ENCODE peak calls at places on chromosomes 12 and 14, in ten cellular contexts. One of them, this sample, is unnamed.
A peak's percentile ranks its signal among the peaks of the same experiment; 100 is the strongest.

GRCh38 chr14:98955036-98955740 is 316.8 kb downstream of the BCL11B start:
- DNase-seq in heart right ventricle: no peak
- DNase-seq in ovary: no peak
- DNase-seq in A549: no peak
- DNase-seq in AG04450: no peak
- DNase-seq in CD4-positive, alpha-beta T cell: no peak
- DNase-seq in adrenal gland: no peak
- DNase-seq in thoracic aorta: no peak
- DNase-seq in foreskin keratinocyte: no peak
- DNase-seq in spleen: no peak
- DNase-seq in this sample: no peak

GRCh38 chr12:83865431-83865830 is 1047.2 kb downstream of the SLC6A15 start:
- DNase-seq in A549: no peak
- DNase-seq in foreskin keratinocyte: peak; percentile 31
- DNase-seq in thoracic aorta: no peak
- DNase-seq in CD4-positive, alpha-beta T cell: no peak
- DNase-seq in heart right ventricle: no peak
- DNase-seq in adrenal gland: no peak
- DNase-seq in spleen: no peak
- DNase-seq in ovary: no peak
- DNase-seq in AG04450: no peak
- DNase-seq in this sample: no peak

GRCh38 chr14:41343857-41344256 is 262.8 kb upstream of the LRFN5 start:
- DNase-seq in ovary: no peak
- DNase-seq in foreskin keratinocyte: no peak
- DNase-seq in heart right ventricle: no peak
- DNase-seq in AG04450: no peak
- DNase-seq in CD4-positive, alpha-beta T cell: no peak
- DNase-seq in adrenal gland: no peak
- DNase-seq in A549: no peak
- DNase-seq in thoracic aorta: no peak
- DNase-seq in spleen: no peak
- DNase-seq in this sample: no peak

GRCh38 chr12:80936642-80937390 is 918 bp downstream of the LIN7A start:
- DNase-seq in AG04450: no peak
- DNase-seq in CD4-positive, alpha-beta T cell: no peak
- DNase-seq in ovary: peak; percentile 54
- DNase-seq in spleen: peak; percentile 88
- DNase-seq in heart right ventricle: peak; percentile 27
- DNase-seq in foreskin keratinocyte: no peak
- DNase-seq in adrenal gland: peak; percentile 21
- DNase-seq in A549: peak; percentile 16
- DNase-seq in thoracic aorta: no peak
- DNase-seq in this sample: no peak

GRCh38 chr12:106583578-106584103 is 837 bp downstream of the RFX4 start:
- DNase-seq in ovary: no peak
- DNase-seq in spleen: no peak
- DNase-seq in CD4-positive, alpha-beta T cell: no peak
- DNase-seq in foreskin keratinocyte: no peak
- DNase-seq in thoracic aorta: no peak
- DNase-seq in A549: peak; percentile 19
- DNase-seq in AG04450: no peak
- DNase-seq in adrenal gland: no peak
- DNase-seq in heart right ventricle: no peak
- DNase-seq in this sample: no peak

GRCh38 chr14:59754256-59754655 is 116.3 kb downstream of the RTN1 start:
- DNase-seq in thoracic aorta: no peak
- DNase-seq in AG04450: no peak
- DNase-seq in CD4-positive, alpha-beta T cell: no peak
- DNase-seq in heart right ventricle: no peak
- DNase-seq in adrenal gland: no peak
- DNase-seq in spleen: no peak
- DNase-seq in ovary: no peak
- DNase-seq in foreskin keratinocyte: no peak
- DNase-seq in A549: no peak
- DNase-seq in this sample: peak; percentile 10

GRCh38 chr14:104685216-104685997 is 4.0 kb upstream of the INF2 start:
- DNase-seq in spleen: no peak
- DNase-seq in thoracic aorta: no peak
- DNase-seq in heart right ventricle: no peak
- DNase-seq in A549: no peak
- DNase-seq in CD4-positive, alpha-beta T cell: no peak
- DNase-seq in AG04450: no peak
- DNase-seq in foreskin keratinocyte: no peak
- DNase-seq in adrenal gland: no peak
- DNase-seq in ovary: no peak
- DNase-seq in this sample: no peak

GRCh38 chr14:93984987-93985410 is 8.6 kb upstream of the ASB2 start:
- DNase-seq in ovary: peak; percentile 39
- DNase-seq in A549: peak; percentile 76
- DNase-seq in heart right ventricle: peak; percentile 50
- DNase-seq in adrenal gland: peak; percentile 90
- DNase-seq in spleen: no peak
- DNase-seq in CD4-positive, alpha-beta T cell: no peak
- DNase-seq in foreskin keratinocyte: no peak
- DNase-seq in thoracic aorta: no peak
- DNase-seq in AG04450: peak; percentile 85
- DNase-seq in this sample: peak; percentile 26

GRCh38 chr12:15720299-15720698 is 68.9 kb downstream of the EPS8 start:
- DNase-seq in spleen: no peak
- DNase-seq in adrenal gland: no peak
- DNase-seq in heart right ventricle: no peak
- DNase-seq in CD4-positive, alpha-beta T cell: no peak
- DNase-seq in A549: no peak
- DNase-seq in AG04450: no peak
- DNase-seq in thoracic aorta: no peak
- DNase-seq in ovary: no peak
- DNase-seq in foreskin keratinocyte: no peak
- DNase-seq in this sample: no peak

DNA sequence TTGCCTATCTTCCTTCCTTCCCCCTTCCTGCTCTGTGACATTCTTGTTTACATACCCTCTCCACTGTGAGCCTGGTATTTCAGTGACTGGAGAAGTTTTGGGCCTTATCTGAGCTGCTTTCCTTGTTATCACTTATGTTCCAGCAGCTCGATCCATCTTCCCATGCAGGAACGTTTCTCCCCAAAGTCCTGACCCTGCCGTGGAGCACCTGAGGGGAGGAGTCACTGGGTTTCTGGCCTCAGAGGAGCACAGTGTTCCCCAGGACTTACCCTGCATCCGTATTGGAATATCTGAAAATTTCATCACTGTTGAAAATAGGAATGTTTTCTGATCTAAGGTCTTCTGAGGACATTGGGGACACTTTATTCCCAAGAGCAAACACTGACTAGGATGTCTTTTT is 141.8 kb downstream of the CACNA1C start:
- DNase-seq in foreskin keratinocyte: no peak
- DNase-seq in CD4-positive, alpha-beta T cell: no peak
- DNase-seq in AG04450: no peak
- DNase-seq in thoracic aorta: no peak
- DNase-seq in adrenal gland: no peak
- DNase-seq in ovary: no peak
- DNase-seq in heart right ventricle: no peak
- DNase-seq in spleen: no peak
- DNase-seq in A549: no peak
- DNase-seq in this sample: no peak
- H3K27ac ChIP-seq in foreskin keratinocyte: no peak overlapping the region
- H3K27ac ChIP-seq in CD4-positive, alpha-beta T cell: no peak overlapping the region
- H3K27ac ChIP-seq in AG04450: no peak overlapping the region
- H3K27ac ChIP-seq in thoracic aorta: peak overlapping the region; percentile 19
- H3K27ac ChIP-seq in adrenal gland: no peak overlapping the region
- H3K27ac ChIP-seq in ovary: no peak overlapping the region
- H3K27ac ChIP-seq in heart right ventricle: peak overlapping the region; percentile 56
- H3K27ac ChIP-seq in spleen: peak overlapping the region; percentile 25
- H3K27ac ChIP-seq in A549: no peak overlapping the region
- H3K27ac ChIP-seq in this sample: no peak overlapping the region

GRCh38 chr12:2794736-2795289 is at the start of gene FKBP4:
- DNase-seq in thoracic aorta: peak; percentile 61
- DNase-seq in adrenal gland: peak; percentile 95
- DNase-seq in AG04450: no peak
- DNase-seq in spleen: peak; percentile 97
- DNase-seq in heart right ventricle: peak; percentile 90
- DNase-seq in A549: peak; percentile 91
- DNase-seq in foreskin keratinocyte: peak; percentile 44
- DNase-seq in CD4-positive, alpha-beta T cell: peak; percentile 87
- DNase-seq in ovary: peak; percentile 92
- DNase-seq in this sample: peak; percentile 94

GRCh38 chr12:2795291-2796186 is 769 bp downstream of the FKBP4 start:
- DNase-seq in ovary: peak; percentile 83
- DNase-seq in CD4-positive, alpha-beta T cell: peak; percentile 64
- DNase-seq in heart right ventricle: peak; percentile 82
- DNase-seq in AG04450: no peak
- DNase-seq in adrenal gland: peak; percentile 86
- DNase-seq in thoracic aorta: no peak
- DNase-seq in A549: peak; percentile 84
- DNase-seq in foreskin keratinocyte: no peak
- DNase-seq in spleen: peak; percentile 95
- DNase-seq in this sample: peak; percentile 80

GRCh38 chr12:2796187-2796663 is 1.5 kb downstream of the FKBP4 start:
- DNase-seq in thoracic aorta: no peak
- DNase-seq in ovary: no peak
- DNase-seq in CD4-positive, alpha-beta T cell: no peak
- DNase-seq in spleen: no peak
- DNase-seq in foreskin keratinocyte: no peak
- DNase-seq in AG04450: no peak
- DNase-seq in heart right ventricle: no peak
- DNase-seq in adrenal gland: no peak
- DNase-seq in A549: no peak
- DNase-seq in this sample: peak; percentile 32

GRCh38 chr12:2800046-2800570 is 5.3 kb downstream of the FKBP4 start:
- DNase-seq in CD4-positive, alpha-beta T cell: no peak
- DNase-seq in foreskin keratinocyte: no peak
- DNase-seq in spleen: no peak
- DNase-seq in thoracic aorta: no peak
- DNase-seq in AG04450: no peak
- DNase-seq in heart right ventricle: no peak
- DNase-seq in adrenal gland: no peak
- DNase-seq in A549: no peak
- DNase-seq in ovary: no peak
- DNase-seq in this sample: no peak

DNA sequence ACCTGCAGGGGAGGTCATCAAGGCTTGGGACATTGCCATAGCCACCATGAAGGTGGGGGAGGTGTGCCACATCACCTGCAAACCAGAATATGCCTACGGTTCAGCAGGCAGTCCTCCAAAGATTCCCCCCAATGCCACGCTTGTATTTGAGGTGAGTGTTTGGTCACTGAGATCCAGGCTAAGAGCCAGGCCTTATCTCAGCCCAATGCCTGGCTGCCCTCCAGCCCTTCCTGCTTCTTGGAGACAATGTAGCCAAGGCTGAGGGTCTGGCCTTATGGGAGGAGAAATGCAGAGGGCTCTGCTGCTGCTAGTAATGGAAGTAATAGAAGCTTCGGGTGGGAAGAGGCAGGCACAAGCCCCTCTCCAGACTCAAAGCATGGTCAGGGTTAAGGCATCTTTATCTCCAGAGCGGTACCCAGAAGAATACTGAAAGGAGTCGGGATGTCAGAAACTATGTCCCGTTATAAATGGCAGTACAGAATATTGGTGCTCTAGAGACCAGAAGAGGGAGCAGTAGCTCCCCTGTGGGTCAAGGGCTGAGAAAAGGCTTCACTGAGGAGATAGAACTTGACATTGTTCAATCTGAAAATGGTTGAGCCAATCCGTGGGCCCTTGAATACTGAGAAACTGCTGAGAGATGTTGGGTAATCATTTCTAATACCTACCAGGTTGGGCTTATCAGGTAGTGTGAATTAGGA is 3.1 kb downstream of the FKBP4 start:
- DNase-seq in thoracic aorta: no peak
- DNase-seq in CD4-positive, alpha-beta T cell: no peak
- DNase-seq in adrenal gland: peak; percentile 76
- DNase-seq in foreskin keratinocyte: no peak
- DNase-seq in spleen: no peak
- DNase-seq in AG04450: no peak
- DNase-seq in ovary: peak; percentile 54
- DNase-seq in A549: no peak
- DNase-seq in heart right ventricle: peak; percentile 65
- DNase-seq in this sample: no peak
- TF ChIP-seq CTCF in thoracic aorta: no peak
- TF ChIP-seq CTCF in CD4-positive, alpha-beta T cell: no peak
- TF ChIP-seq CTCF in adrenal gland: no peak
- TF ChIP-seq CTCF in foreskin keratinocyte: peak; percentile 30
- TF ChIP-seq CTCF in spleen: no peak
- TF ChIP-seq CTCF in AG04450: peak; percentile 26
- TF ChIP-seq CTCF in ovary: no peak
- TF ChIP-seq CTCF in A549: peak; percentile 15
- TF ChIP-seq CTCF in heart right ventricle: no peak
- TF ChIP-seq CTCF in this sample: no peak

DNA sequence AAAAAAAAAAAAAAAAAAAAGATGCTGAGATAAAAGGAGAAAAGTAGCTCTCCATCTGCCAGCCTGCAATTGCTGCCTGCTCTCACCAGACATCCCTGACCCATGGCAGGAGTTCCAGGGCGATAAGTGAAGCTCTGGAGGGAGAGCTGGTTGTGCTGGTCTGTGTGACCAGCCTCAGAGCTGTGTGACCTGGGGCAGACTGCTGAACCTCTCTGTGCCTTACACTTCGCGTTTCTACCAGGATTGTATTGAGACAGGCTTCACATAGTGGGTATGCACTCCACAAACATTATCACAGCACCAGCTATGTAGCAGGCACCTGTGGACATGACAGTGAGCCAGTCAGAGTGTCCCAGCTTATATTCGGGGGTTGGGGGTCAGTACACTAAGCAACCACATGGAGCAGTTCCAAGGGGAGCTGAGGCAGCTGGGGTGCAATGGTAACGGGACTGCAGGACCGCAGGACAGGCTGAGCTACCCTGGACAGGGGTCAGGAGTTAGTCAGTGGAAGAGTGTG is 57.5 kb downstream of the RBM19 start:
- DNase-seq in CD4-positive, alpha-beta T cell: no peak
- DNase-seq in AG04450: no peak
- DNase-seq in A549: no peak
- DNase-seq in thoracic aorta: no peak
- DNase-seq in spleen: no peak
- DNase-seq in ovary: no peak
- DNase-seq in adrenal gland: no peak
- DNase-seq in heart right ventricle: no peak
- DNase-seq in foreskin keratinocyte: no peak
- DNase-seq in this sample: no peak
- H3K27ac ChIP-seq in CD4-positive, alpha-beta T cell: no peak overlapping the region
- H3K27ac ChIP-seq in AG04450: no peak overlapping the region
- H3K27ac ChIP-seq in A549: no peak overlapping the region
- H3K27ac ChIP-seq in thoracic aorta: no peak overlapping the region
- H3K27ac ChIP-seq in spleen: no peak overlapping the region
- H3K27ac ChIP-seq in ovary: no peak overlapping the region
- H3K27ac ChIP-seq in adrenal gland: no peak overlapping the region
- H3K27ac ChIP-seq in heart right ventricle: no peak overlapping the region
- H3K27ac ChIP-seq in foreskin keratinocyte: no peak overlapping the region
- H3K27ac ChIP-seq in this sample: no peak overlapping the region

GRCh38 chr12:42633594-42633993 is 44.0 kb upstream of the PRICKLE1 start:
- DNase-seq in heart right ventricle: no peak
- DNase-seq in thoracic aorta: no peak
- DNase-seq in AG04450: no peak
- DNase-seq in adrenal gland: no peak
- DNase-seq in CD4-positive, alpha-beta T cell: no peak
- DNase-seq in foreskin keratinocyte: no peak
- DNase-seq in ovary: no peak
- DNase-seq in spleen: no peak
- DNase-seq in A549: no peak
- DNase-seq in this sample: no peak
- TF ChIP-seq CTCF in heart right ventricle: no peak
- TF ChIP-seq CTCF in thoracic aorta: no peak
- TF ChIP-seq CTCF in AG04450: no peak
- TF ChIP-seq CTCF in adrenal gland: no peak
- TF ChIP-seq CTCF in CD4-positive, alpha-beta T cell: no peak
- TF ChIP-seq CTCF in foreskin keratinocyte: no peak
- TF ChIP-seq CTCF in ovary: no peak
- TF ChIP-seq CTCF in spleen: no peak
- TF ChIP-seq CTCF in A549: no peak
- TF ChIP-seq CTCF in this sample: no peak